ENCODE peak calls at places on chromosomes 5 and 9, in nine cellular contexts. Z is H7, D is IMR-90, G is left ventricle myocardium inferior, R is ascending aorta, K is foreskin keratinocyte, Q is heart left ventricle, S is breast epithelium, Y is hepatocyte. H is an unnamed sample. For H3K27me3, the result is how much of the 10 kb centered on the place peaks cover.

GRCh38 chr5:153352685-153353219 is 137.7 kb upstream of the GRIA1 start:
- DNase-seq in Z (no peak), D (no peak), G (no peak), R (no peak), K (peak), Q (no peak), S (no peak), Y (no peak), H (no peak)

GRCh38 chr5:132215329-132215728 is 12.3 kb downstream of the P4HA2 start:
- DNase-seq in Z (no peak), D (peak), G (peak), R (peak), K (peak), Q (peak), S (peak), Y (peak), H (peak)

GRCh38 chr5:75558221-75558620 is 46.5 kb downstream of the POLK start:
- DNase-seq in Z (no peak), D (no peak), G (no peak), R (no peak), K (no peak), Q (no peak), S (no peak), Y (no peak), H (no peak)

GRCh38 chr5:175658299-175659145 is 651 bp downstream of the HRH2 start:
- DNase-seq in Z (peak), D (no peak), G (no peak), R (no peak), K (no peak), Q (peak), S (no peak), Y (peak), H (no peak)

GRCh38 chr5:136011427-136012001 is 17.3 kb upstream of the TGFBI start:
- DNase-seq in Z (no peak), D (peak), G (no peak), R (no peak), K (peak), Q (no peak), S (no peak), Y (peak), H (peak)

GRCh38 chr9:121735792-121736130 is 84.3 kb downstream of the DAB2IP start:
- DNase-seq in Z (no peak), D (no peak), G (no peak), R (no peak), K (peak), Q (no peak), S (no peak), Y (no peak), H (no peak)

GRCh38 chr5:77945874-77946273 is 169.7 kb upstream of the TBCA start:
- DNase-seq in Z (no peak), D (no peak), G (no peak), R (no peak), K (no peak), Q (no peak), S (no peak), Y (no peak), H (no peak)

GRCh38 chr5:84384604-84385575 is at the start of gene EDIL3:
- DNase-seq in Z (peak), D (peak), G (no peak), R (no peak), K (peak), Q (peak), S (no peak), Y (peak), H (no peak)

GRCh38 chr9:34988218-34989055 is 1.1 kb upstream of the DNAJB5 start:
- DNase-seq in Z (peak), D (no peak), G (peak), R (no peak), K (no peak), Q (peak), S (no peak), Y (no peak), H (no peak)

GRCh38 chr9:97747201-97747965 is 50.2 kb upstream of the XPA start:
- DNase-seq in Z (no peak), D (no peak), G (no peak), R (no peak), K (no peak), Q (no peak), S (no peak), Y (peak), H (no peak)

GRCh38 chr5:176818391-176819098 is 8.2 kb downstream of the UNC5A start:
- DNase-seq in Z (peak), D (no peak), G (no peak), R (no peak), K (no peak), Q (no peak), S (no peak), Y (no peak), H (no peak)
- H3K27me3 ChIP-seq in Z (under half), D (half or more), G (half or more), R (under half), K (half or more), Q (half or more), S (half or more), Y (under half), H (under half)

GRCh38 chr9:132584616-132585560 is 2.5 kb downstream of the BARHL1 start:
- DNase-seq in Z (peak), D (peak), G (no peak), R (no peak), K (no peak), Q (no peak), S (no peak), Y (no peak), H (no peak)

GRCh38 chr9:132579427-132579798 is 3.0 kb upstream of the BARHL1 start:
- DNase-seq in Z (no peak), D (no peak), G (no peak), R (no peak), K (no peak), Q (no peak), S (no peak), Y (no peak), H (no peak)

GRCh38 chr9:132583584-132584304 is 1.3 kb downstream of the BARHL1 start:
- DNase-seq in Z (no peak), D (no peak), G (no peak), R (no peak), K (no peak), Q (no peak), S (no peak), Y (no peak), H (no peak)

GRCh38 chr9:132582786-132583583 is 579 bp downstream of the BARHL1 start:
- DNase-seq in Z (peak), D (no peak), G (no peak), R (no peak), K (no peak), Q (no peak), S (no peak), Y (no peak), H (no peak)

GRCh38 chr9:132582276-132582785 is at the start of gene BARHL1:
- DNase-seq in Z (no peak), D (no peak), G (no peak), R (no peak), K (no peak), Q (no peak), S (no peak), Y (no peak), H (no peak)
- H3K27me3 ChIP-seq in Z (half or more), D (half or more), G (half or more), R (under half), K (half or more), Q (half or more), S (half or more), Y (half or more), H (half or more)

GRCh38 chr9:132055756-132056155 is 23.9 kb downstream of the MED27 start:
- DNase-seq in Z (no peak), D (no peak), G (no peak), R (no peak), K (no peak), Q (no peak), S (no peak), Y (no peak), H (no peak)
- H3K27me3 ChIP-seq in Z (under half), D (under half), G (under half), R (under half), K (under half), Q (under half), S (under half), Y (under half), H (under half)

GRCh38 chr5:55232194-55232984 is 1.0 kb downstream of the CCNO start:
- DNase-seq in Z (peak), D (no peak), G (peak), R (no peak), K (peak), Q (no peak), S (no peak), Y (peak), H (no peak)

GRCh38 chr5:55241756-55242155 is 8.3 kb upstream of the CCNO start:
- DNase-seq in Z (no peak), D (no peak), G (no peak), R (no peak), K (no peak), Q (no peak), S (no peak), Y (peak), H (no peak)

GRCh38 chr5:55234171-55234700 is 828 bp upstream of the CCNO start:
- DNase-seq in Z (peak), D (peak), G (peak), R (no peak), K (peak), Q (no peak), S (no peak), Y (peak), H (no peak)

GRCh38 chr5:55232985-55233928 is at the start of gene CCNO:
- DNase-seq in Z (peak), D (peak), G (peak), R (no peak), K (peak), Q (peak), S (no peak), Y (peak), H (no peak)

DNA sequence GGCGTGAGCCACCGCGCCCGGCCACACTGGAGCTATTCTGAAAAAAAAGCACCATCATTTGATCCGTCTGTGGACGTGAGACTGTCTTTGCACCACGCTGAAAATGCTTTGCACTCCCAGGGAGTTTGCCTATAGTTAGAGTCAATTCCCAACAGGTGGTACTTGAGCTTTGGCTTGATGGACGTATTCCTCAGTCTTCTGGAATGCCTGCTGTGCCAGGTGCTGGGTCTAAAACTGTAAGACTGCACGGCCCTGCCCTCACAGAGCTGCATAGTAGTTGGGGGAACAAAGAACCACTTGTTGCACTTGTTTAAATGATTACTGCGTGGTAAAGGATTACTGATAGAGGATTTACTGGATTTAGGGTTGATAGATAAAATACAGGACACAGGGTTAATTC is 3.4 kb upstream of the CCNO start:
- DNase-seq in Z (no peak), D (no peak), G (no peak), R (no peak), K (no peak), Q (no peak), S (no peak), Y (no peak), H (no peak)
- H3K27me3 ChIP-seq in Z (half or more), D (half or more), G (half or more), R (under half), K (under half), Q (half or more), S (under half), Y (half or more), H (under half)

H was measured in BJ.